ENCODE peak calls at places on chromosome 20, in seven cellular contexts. U is Panc1; G is left lung; R is effector memory CD4-positive, alpha-beta T cell; C is ovary; Y is testis; F is brain microvascular endothelial cell. S is an unnamed sample. For H3K36me3, the result is how much of the 10 kb centered on the place peaks cover.

GRCh38 chr20:40600441-40601235 is 88.4 kb downstream of the MAFB start:
- DNase-seq in U (no peak), G (no peak), R (no peak), C (no peak), Y (no peak), F (no peak), S (no peak)

GRCh38 chr20:63978319-63979220 is 872 bp downstream of the SAMD10 start:
- DNase-seq in U (no peak), G (peak), R (peak), C (peak), Y (peak), F (no peak), S (peak)

GRCh38 chr20:17491041-17491440 is 40.1 kb downstream of the BFSP1 start:
- DNase-seq in U (no peak), G (no peak), R (no peak), C (no peak), Y (no peak), F (no peak), S (no peak)

GRCh38 chr20:36231331-36231730 is 4.9 kb upstream of the AAR2 start:
- DNase-seq in U (no peak), G (no peak), R (no peak), C (no peak), Y (no peak), F (no peak), S (no peak)

GRCh38 chr20:46371656-46372055 is 34.8 kb downstream of the ELMO2 start:
- DNase-seq in U (no peak), G (no peak), R (no peak), C (no peak), Y (no peak), F (no peak), S (no peak)

GRCh38 chr20:25136643-25137559 is 55.0 kb upstream of the VSX1 start:
- DNase-seq in U (peak), G (peak), R (no peak), C (peak), Y (peak), F (peak), S (peak)

GRCh38 chr20:42095221-42095620 is 477.0 kb upstream of the CHD6 start:
- DNase-seq in U (no peak), G (no peak), R (no peak), C (no peak), Y (no peak), F (no peak), S (no peak)

GRCh38 chr20:52103469-52103910 is 88.1 kb downstream of the ZFP64 start:
- DNase-seq in U (no peak), G (no peak), R (no peak), C (no peak), Y (no peak), F (peak), S (no peak)

GRCh38 chr20:47680804-47681529 is 104.3 kb downstream of the SULF2 start:
- DNase-seq in U (no peak), G (no peak), R (no peak), C (no peak), Y (no peak), F (peak), S (no peak)

GRCh38 chr20:43386878-43387277 is 70.8 kb upstream of the SRSF6 start:
- DNase-seq in U (no peak), G (no peak), R (no peak), C (no peak), Y (no peak), F (no peak), S (no peak)

GRCh38 chr20:14067631-14068030 is 72.3 kb downstream of the MACROD2 start:
- DNase-seq in U (no peak), G (no peak), R (no peak), C (no peak), Y (no peak), F (no peak), S (no peak)

GRCh38 chr20:32160341-32160740 is 47.2 kb downstream of the PLAGL2 start:
- DNase-seq in U (no peak), G (no peak), R (no peak), C (no peak), Y (no peak), F (no peak), S (no peak)
- H3K36me3 ChIP-seq in U (under half), G (under half), R (half or more), C (under half), Y (under half), F (half or more), S (under half)

DNA sequence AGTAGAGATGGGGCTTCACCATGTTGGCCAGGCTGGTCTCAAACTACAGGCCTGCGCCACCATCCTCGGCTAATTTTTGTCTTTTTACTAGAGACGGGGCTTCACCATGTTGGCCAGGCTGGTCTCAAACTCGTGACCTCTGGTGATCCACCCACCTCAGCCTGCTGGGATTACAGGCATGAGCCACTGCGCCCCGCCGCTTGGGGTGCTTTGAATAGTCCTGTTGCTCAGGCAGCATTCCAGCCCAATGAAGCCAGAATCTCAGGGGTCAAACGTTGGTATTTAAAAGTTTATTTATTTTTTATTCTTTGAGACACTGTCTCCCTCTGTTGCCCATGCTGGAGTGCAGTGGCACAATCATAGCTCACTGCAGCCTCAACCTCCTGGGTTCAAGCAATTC is 11.3 kb downstream of the MOCS3 start:
- DNase-seq in U (no peak), G (no peak), R (no peak), C (no peak), Y (no peak), F (no peak), S (no peak)
- H3K36me3 ChIP-seq in U (under half), G (under half), R (under half), C (under half), Y (under half), F (under half), S (under half)

DNA sequence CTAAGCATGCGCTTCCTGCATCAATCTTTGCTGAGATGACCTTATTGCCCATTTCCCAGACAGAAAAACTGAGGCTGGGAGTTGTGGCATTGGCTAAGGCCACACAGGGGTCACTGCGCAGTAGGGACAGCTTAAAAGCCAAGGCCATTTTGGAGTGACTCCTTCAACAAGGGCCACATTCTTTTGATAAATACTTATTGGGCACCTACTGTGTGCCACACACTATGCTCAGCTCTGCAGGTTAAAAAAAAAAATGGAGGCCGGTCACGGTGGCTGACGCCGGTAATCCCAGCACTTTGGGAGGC is 108.6 kb downstream of the CEBPB start:
- DNase-seq in U (no peak), G (no peak), R (no peak), C (peak), Y (no peak), F (no peak), S (no peak)
- H3K36me3 ChIP-seq in U (under half), G (under half), R (under half), C (under half), Y (under half), F (under half), S (under half)

DNA sequence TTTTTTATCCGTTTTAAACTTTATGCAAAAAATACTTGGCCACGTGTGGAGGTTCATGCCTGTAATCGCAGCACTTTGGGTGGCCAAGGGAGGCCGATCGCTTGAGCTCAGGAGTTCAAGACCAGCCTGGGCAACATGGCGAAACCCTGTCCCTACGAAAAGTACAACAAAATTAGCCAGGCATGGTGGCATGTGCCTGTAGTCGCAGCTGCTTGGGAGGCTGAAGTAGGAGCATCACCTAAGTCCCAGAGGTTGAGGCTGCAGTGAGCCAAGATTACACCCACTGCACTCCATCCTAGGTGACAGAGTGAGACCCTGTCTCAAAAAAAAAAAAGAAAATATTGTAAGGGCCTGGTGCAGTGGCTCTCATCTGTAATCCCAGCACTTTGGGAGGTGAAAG is 45.0 kb downstream of the CSE1L start:
- DNase-seq in U (no peak), G (no peak), R (no peak), C (no peak), Y (no peak), F (no peak), S (no peak)
- H3K36me3 ChIP-seq in U (half or more), G (under half), R (half or more), C (under half), Y (under half), F (under half), S (under half)

GRCh38 chr20:49694450-49695071 is 19.1 kb downstream of the B4GALT5 start:
- DNase-seq in U (no peak), G (no peak), R (no peak), C (no peak), Y (no peak), F (no peak), S (no peak)

GRCh38 chr20:49692941-49693340 is 20.7 kb downstream of the B4GALT5 start:
- DNase-seq in U (no peak), G (no peak), R (no peak), C (no peak), Y (no peak), F (no peak), S (no peak)

GRCh38 chr20:49693435-49694171 is 20.1 kb downstream of the B4GALT5 start:
- DNase-seq in U (no peak), G (no peak), R (no peak), C (no peak), Y (no peak), F (no peak), S (no peak)

GRCh38 chr20:49690899-49691620 is 22.6 kb downstream of the B4GALT5 start:
- DNase-seq in U (no peak), G (no peak), R (no peak), C (no peak), Y (peak), F (peak), S (peak)

GRCh38 chr20:49691818-49692568 is 21.7 kb downstream of the B4GALT5 start:
- DNase-seq in U (no peak), G (no peak), R (no peak), C (no peak), Y (no peak), F (no peak), S (no peak)
- H3K36me3 ChIP-seq in U (under half), G (under half), R (under half), C (under half), Y (under half), F (under half), S (under half)

DNA sequence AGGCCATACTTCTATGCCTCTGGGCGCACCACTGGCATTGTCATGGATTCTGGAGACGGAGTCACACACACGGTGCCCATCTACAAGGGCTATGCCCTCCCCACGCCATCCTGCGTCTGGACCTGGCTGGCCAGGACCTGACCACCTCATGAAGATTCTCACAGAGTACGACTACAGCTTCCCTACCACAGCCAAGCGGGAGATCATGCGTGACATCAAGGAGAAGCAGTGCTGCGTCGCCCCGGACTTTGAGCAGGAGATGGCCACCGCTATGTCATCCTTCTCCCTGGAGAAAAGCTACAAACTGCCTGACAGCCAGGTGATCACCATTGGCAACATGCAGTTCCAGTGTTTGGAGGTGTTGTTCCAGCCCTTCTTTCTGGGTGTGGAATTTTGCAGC is 23.8 kb downstream of the TMEM74B start:
- DNase-seq in U (no peak), G (no peak), R (no peak), C (no peak), Y (no peak), F (no peak), S (no peak)
- H3K36me3 ChIP-seq in U (under half), G (under half), R (half or more), C (under half), Y (under half), F (under half), S (under half)

DNA sequence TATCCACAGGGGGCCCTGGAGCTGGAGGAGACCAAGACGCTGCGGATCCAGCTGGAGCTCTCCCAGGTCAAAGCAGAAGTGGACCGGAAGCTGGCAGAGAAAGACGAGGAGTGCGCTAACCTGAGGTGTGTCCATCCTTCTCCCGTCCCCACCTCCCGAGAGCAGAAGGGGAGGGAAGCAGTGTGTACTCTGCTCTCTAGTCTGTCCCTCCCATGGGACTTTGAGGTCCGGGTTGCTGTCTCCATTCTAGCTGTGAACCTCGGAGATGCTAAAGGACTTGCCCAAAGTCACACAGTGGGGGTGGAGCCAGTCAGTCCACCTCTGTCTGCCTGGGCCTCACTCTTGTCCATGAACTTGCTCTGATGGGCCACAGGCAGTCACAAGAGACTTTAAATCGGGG is 44.1 kb downstream of the MYH7B start:
- DNase-seq in U (no peak), G (no peak), R (no peak), C (no peak), Y (no peak), F (no peak), S (no peak)
- H3K36me3 ChIP-seq in U (under half), G (under half), R (half or more), C (under half), Y (under half), F (half or more), S (under half)

GRCh38 chr20:49858076-49858565 is 45.5 kb downstream of the SLC9A8 start:
- DNase-seq in U (no peak), G (no peak), R (no peak), C (no peak), Y (no peak), F (no peak), S (no peak)
- H3K36me3 ChIP-seq in U (under half), G (under half), R (under half), C (under half), Y (under half), F (under half), S (under half)

GRCh38 chr20:38116409-38117165 is 48.5 kb downstream of the TGM2 start:
- DNase-seq in U (no peak), G (no peak), R (no peak), C (no peak), Y (no peak), F (no peak), S (no peak)

GRCh38 chr20:38115896-38116295 is 49.2 kb downstream of the TGM2 start:
- DNase-seq in U (no peak), G (no peak), R (no peak), C (no peak), Y (no peak), F (no peak), S (no peak)

GRCh38 chr20:38119446-38119845 is 45.6 kb downstream of the TGM2 start:
- DNase-seq in U (no peak), G (no peak), R (no peak), C (no peak), Y (peak), F (no peak), S (no peak)

GRCh38 chr20:38117205-38117604 is 47.9 kb downstream of the TGM2 start:
- DNase-seq in U (no peak), G (no peak), R (no peak), C (no peak), Y (no peak), F (no peak), S (no peak)

DNA sequence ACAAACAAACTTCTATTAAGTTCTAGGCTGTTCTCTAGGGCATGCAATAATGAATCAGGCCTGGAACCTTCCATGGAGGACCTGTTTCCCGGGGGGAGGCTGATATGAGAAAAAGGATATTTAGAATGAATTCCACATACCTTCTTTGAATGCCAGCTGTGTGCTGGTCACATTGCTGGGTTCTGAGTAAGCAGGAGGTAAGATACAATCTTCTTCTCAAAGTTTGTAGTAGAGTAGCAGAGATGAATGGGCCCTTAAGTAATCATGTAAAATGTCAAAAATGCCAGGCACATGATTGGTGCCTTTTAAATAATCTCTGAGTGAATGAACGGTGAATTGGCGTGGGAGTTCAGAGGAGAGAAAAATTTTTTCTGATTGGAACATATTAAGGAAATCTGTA is 47.4 kb downstream of the TGM2 start:
- DNase-seq in U (no peak), G (no peak), R (no peak), C (no peak), Y (no peak), F (peak), S (no peak)
- H3K36me3 ChIP-seq in U (under half), G (under half), R (under half), C (under half), Y (under half), F (under half), S (under half)

DNA sequence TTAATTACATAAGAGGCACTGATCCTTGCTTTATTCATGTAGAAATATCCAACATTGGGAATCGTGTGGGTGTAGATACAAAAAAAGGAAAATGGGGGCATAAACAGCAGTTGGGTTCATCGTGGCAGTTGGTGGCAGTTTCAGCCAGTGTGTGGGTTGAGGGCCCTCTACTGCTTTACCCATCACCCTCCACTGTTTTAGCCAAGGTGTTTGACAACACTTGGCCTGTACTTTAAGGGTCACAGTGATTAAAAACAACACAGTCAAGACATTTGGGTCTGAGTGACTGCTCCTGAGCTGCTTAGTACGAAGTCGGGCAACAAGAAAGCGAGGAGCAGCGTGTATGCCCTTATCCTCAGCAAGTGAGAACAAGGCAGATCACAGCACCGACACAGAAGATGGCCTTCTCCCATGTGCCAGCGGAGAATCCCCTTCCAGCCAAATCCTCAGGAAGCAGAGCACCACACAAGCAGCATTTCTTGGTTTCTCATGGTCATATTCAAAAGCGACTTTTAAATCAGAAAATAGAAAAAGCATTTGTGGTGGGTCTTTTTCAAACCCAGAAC is 23.7 kb downstream of the EIF2S2 start:
- DNase-seq in U (no peak), G (no peak), R (no peak), C (no peak), Y (no peak), F (no peak), S (no peak)
- H3K36me3 ChIP-seq in U (under half), G (under half), R (half or more), C (under half), Y (under half), F (half or more), S (under half)